ENCODE peak calls at places on chromosomes 5 and 9, in eight cellular contexts. D, X, K, N, S, Q, W and J are unnamed samples.

GRCh38 chr5:5951953-5952352 is 426.4 kb downstream of the MED10 start:
- DNase-seq in D (no peak), X (no peak), K (no peak), N (no peak), S (no peak), Q (no peak), W (no peak), J (no peak)

GRCh38 chr9:128702949-128703615 is 779 bp downstream of the PKN3 start:
- DNase-seq in D (peak), X (no peak), K (no peak), N (peak), S (peak), Q (peak), W (peak), J (peak)

GRCh38 chr5:25618821-25619220 is 974.0 kb upstream of the CDH10 start:
- DNase-seq in D (no peak), X (no peak), K (no peak), N (no peak), S (no peak), Q (no peak), W (no peak), J (no peak)

GRCh38 chr9:132875159-132875558 is 2.9 kb downstream of the AK8 start:
- DNase-seq in D (no peak), X (no peak), K (no peak), N (no peak), S (no peak), Q (no peak), W (no peak), J (no peak)

GRCh38 chr5:6615416-6615815 is 17.4 kb downstream of the NSUN2 start:
- DNase-seq in D (no peak), X (no peak), K (no peak), N (no peak), S (no peak), Q (no peak), W (no peak), J (no peak)

GRCh38 chr5:160463775-160464465 is 42.3 kb downstream of the PTTG1 start:
- DNase-seq in D (peak), X (no peak), K (no peak), N (no peak), S (no peak), Q (no peak), W (no peak), J (no peak)

GRCh38 chr5:74251106-74252032 is 389.2 kb downstream of the ENC1 start:
- DNase-seq in D (peak), X (no peak), K (no peak), N (no peak), S (no peak), Q (peak), W (no peak), J (no peak)

GRCh38 chr9:91275641-91276040 is 86.1 kb downstream of the AUH start:
- DNase-seq in D (no peak), X (no peak), K (no peak), N (no peak), S (no peak), Q (no peak), W (no peak), J (no peak)

GRCh38 chr9:70413427-70413797 is 1.0 kb downstream of the KLF9 start:
- DNase-seq in D (no peak), X (peak), K (peak), N (peak), S (no peak), Q (peak), W (no peak), J (no peak)

GRCh38 chr5:176543428-176544182 is 5.5 kb upstream of the CDHR2 start:
- DNase-seq in D (peak), X (peak), K (peak), N (peak), S (peak), Q (peak), W (peak), J (peak)

GRCh38 chr9:35051069-35051967 is 21.1 kb downstream of the VCP start:
- DNase-seq in D (peak), X (no peak), K (peak), N (no peak), S (peak), Q (peak), W (peak), J (peak)

GRCh38 chr5:84433461-84433860 is 48.8 kb upstream of the EDIL3 start:
- DNase-seq in D (peak), X (no peak), K (no peak), N (no peak), S (no peak), Q (no peak), W (no peak), J (no peak)

GRCh38 chr5:61251874-61252642 is 80.0 kb upstream of the ZSWIM6 start:
- DNase-seq in D (no peak), X (no peak), K (no peak), N (no peak), S (no peak), Q (no peak), W (no peak), J (no peak)

GRCh38 chr9:105187781-105188180 is 56.7 kb upstream of the SLC44A1 start:
- DNase-seq in D (peak), X (no peak), K (no peak), N (no peak), S (no peak), Q (no peak), W (no peak), J (no peak)

GRCh38 chr5:113340537-113340936 is 94.3 kb downstream of the TSSK1B start:
- DNase-seq in D (peak), X (no peak), K (no peak), N (no peak), S (no peak), Q (no peak), W (no peak), J (peak)

GRCh38 chr9:16312962-16313546 is 557.4 kb downstream of the BNC2 start:
- DNase-seq in D (no peak), X (no peak), K (no peak), N (no peak), S (no peak), Q (no peak), W (no peak), J (no peak)

GRCh38 chr9:93087971-93088655 is 7.9 kb upstream of the CARD19 start:
- DNase-seq in D (no peak), X (no peak), K (no peak), N (peak), S (no peak), Q (no peak), W (no peak), J (no peak)

GRCh38 chr9:97853056-97853843 is at the start of gene FOXE1:
- DNase-seq in D (no peak), X (no peak), K (no peak), N (no peak), S (no peak), Q (no peak), W (no peak), J (peak)

GRCh38 chr5:136208946-136209345 is 16.0 kb upstream of the SMIM32 start:
- DNase-seq in D (no peak), X (no peak), K (no peak), N (no peak), S (no peak), Q (no peak), W (no peak), J (no peak)

GRCh38 chr5:126464016-126464415 is 40.8 kb downstream of the GRAMD2B start:
- DNase-seq in D (no peak), X (no peak), K (no peak), N (no peak), S (no peak), Q (no peak), W (no peak), J (no peak)

GRCh38 chr5:9833871-9834270 is 203.7 kb upstream of the TAS2R1 start:
- DNase-seq in D (no peak), X (no peak), K (no peak), N (no peak), S (no peak), Q (no peak), W (no peak), J (no peak)